ENCODE peak calls at places on chromosomes 3 and 15, in five cellular contexts. Q is left ventricle myocardium inferior, U is BE2C, L is adrenal gland, I is tibial nerve. J is an unnamed sample. For H3K27me3 and H3K9me3, the result is how much of the 10 kb centered on the place peaks cover.

GRCh38 chr3:155242342-155242741 is 51.1 kb downstream of the STRIT1 start:
- DNase-seq in Q (no peak), U (no peak), L (no peak), I (no peak), J (no peak)

GRCh38 chr15:40014390-40014789 is 24.6 kb downstream of the SRP14 start:
- DNase-seq in Q (no peak), U (no peak), L (no peak), I (no peak), J (no peak)

GRCh38 chr15:33934396-33934795 is 33.9 kb upstream of the CHRM5 start:
- DNase-seq in Q (no peak), U (no peak), L (no peak), I (no peak), J (no peak)

GRCh38 chr3:35659808-35660207 is 20.5 kb downstream of the ARPP21 start:
- DNase-seq in Q (no peak), U (no peak), L (no peak), I (no peak), J (peak)

GRCh38 chr3:127697531-127698240 is 24.9 kb downstream of the ABTB1 start:
- DNase-seq in Q (peak), U (peak), L (peak), I (peak), J (peak)

GRCh38 chr3:50442940-50443579 is 60.4 kb downstream of the CACNA2D2 start:
- DNase-seq in Q (no peak), U (no peak), L (no peak), I (no peak), J (no peak)

GRCh38 chr15:90101969-90102890 is at the start of gene IDH2:
- DNase-seq in Q (peak), U (peak), L (peak), I (peak), J (peak)

GRCh38 chr15:76098685-76099084 is 38.9 kb downstream of the TMEM266 start:
- DNase-seq in Q (no peak), U (no peak), L (no peak), I (no peak), J (no peak)

GRCh38 chr3:30286811-30287210 is 319.6 kb upstream of the TGFBR2 start:
- DNase-seq in Q (no peak), U (no peak), L (no peak), I (no peak), J (no peak)

GRCh38 chr15:52567886-52568568 is 803 bp downstream of the ARPP19 start:
- DNase-seq in Q (no peak), U (peak), L (peak), I (no peak), J (peak)

GRCh38 chr3:179037361-179037760 is 34.2 kb downstream of the ZMAT3 start:
- DNase-seq in Q (peak), U (no peak), L (no peak), I (peak), J (no peak)

GRCh38 chr3:2247249-2247648 is 148.6 kb downstream of the CNTN4 start:
- DNase-seq in Q (no peak), U (no peak), L (no peak), I (no peak), J (no peak)

DNA sequence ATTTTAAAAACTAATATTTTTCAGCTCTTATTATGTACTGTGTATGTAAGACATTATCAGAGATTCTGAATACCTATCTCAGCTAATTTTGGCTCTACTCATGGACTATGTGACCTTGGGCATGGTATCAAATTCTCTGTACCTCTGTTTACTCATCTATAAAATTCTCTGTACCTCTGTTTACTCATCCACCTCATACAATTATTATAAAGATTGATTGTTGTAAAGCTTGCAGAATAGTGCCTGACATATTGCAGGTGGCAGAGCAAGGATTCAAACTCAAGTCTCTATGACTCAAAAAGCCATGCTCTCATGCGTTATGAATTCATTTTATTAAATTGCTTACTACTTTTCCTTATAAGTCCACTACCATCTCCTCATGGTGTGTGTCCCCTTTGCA is 151.9 kb upstream of the ARL6 start:
- DNase-seq in Q (no peak), U (no peak), L (no peak), I (no peak), J (no peak)
- H3K27me3 ChIP-seq in Q (under half), U (under half), L (under half), I (under half), J (under half)

DNA sequence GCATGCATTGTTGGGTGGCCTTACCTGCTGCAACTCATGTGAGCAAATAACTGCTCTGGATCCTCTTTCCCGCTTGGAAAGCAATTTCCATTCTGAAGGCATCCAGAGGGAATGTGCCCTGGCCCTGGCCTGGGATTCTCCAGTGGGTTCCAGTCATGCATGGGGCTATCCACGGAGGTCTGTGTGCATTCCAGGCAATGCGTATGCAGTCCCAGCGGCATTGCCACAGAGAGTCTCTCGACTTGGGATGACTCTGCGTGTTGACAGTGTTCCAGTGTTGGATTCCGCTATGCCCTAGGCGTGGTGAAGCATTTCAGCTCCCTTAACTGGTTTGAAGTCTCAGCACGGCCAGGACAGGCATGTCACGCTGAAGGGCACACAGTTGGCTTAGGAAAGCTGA is 113.9 kb downstream of the SNRPN start:
- DNase-seq in Q (no peak), U (no peak), L (no peak), I (no peak), J (no peak)
- H3K9me3 ChIP-seq in Q (half or more), U (under half), L (under half), I (half or more), J (under half)

GRCh38 chr3:171457263-171458055 is 2.7 kb downstream of the TNIK start:
- DNase-seq in Q (no peak), U (no peak), L (no peak), I (no peak), J (no peak)
- H3K4me3 ChIP-seq in Q (peak), U (peak), L (no peak), I (no peak), J (no peak)

GRCh38 chr3:9553949-9554513 is 409 bp upstream of the LHFPL4 start:
- DNase-seq in Q (no peak), U (no peak), L (no peak), I (no peak), J (no peak)
- H3K27me3 ChIP-seq in Q (half or more), U (under half), L (under half), I (under half), J (under half)

GRCh38 chr3:58692484-58692883 is 25.9 kb upstream of the FAM3D start:
- DNase-seq in Q (no peak), U (no peak), L (no peak), I (no peak), J (no peak)

GRCh38 chr3:58686847-58687246 is 20.3 kb upstream of the FAM3D start:
- DNase-seq in Q (no peak), U (no peak), L (no peak), I (no peak), J (peak)

GRCh38 chr3:58688563-58688962 is 22.0 kb upstream of the FAM3D start:
- DNase-seq in Q (no peak), U (no peak), L (no peak), I (no peak), J (no peak)

GRCh38 chr3:58691997-58692396 is 25.4 kb upstream of the FAM3D start:
- DNase-seq in Q (no peak), U (no peak), L (no peak), I (no peak), J (no peak)

GRCh38 chr3:58690490-58690889 is 23.9 kb upstream of the FAM3D start:
- DNase-seq in Q (no peak), U (no peak), L (no peak), I (no peak), J (no peak)
- H3K9me3 ChIP-seq in Q (under half), U (under half), L (under half), I (under half), J (under half)

DNA sequence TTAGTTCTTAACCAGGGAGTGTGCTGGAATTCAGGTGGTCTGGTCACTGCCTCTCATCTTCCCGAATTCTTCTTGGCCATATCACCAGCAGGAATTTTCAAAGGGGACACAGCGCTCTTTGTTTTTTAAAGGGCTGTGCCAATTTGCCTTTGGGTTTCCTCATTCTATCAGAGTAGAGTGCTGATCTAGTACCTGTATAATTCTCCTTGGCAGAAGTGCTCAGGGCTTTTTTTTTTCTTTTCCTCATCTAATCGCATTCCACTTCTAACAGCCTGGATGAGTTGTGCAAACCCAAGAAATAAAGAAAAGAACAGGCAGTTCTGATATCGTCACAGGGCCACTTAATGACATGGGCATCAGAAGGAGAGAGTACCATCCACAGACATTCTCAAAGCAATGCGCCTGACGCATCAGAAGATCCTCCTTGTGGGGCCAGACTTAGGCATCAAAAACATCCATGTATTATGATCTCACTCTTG is 121.0 kb downstream of the ASB7 start:
- DNase-seq in Q (no peak), U (no peak), L (no peak), I (no peak), J (no peak)
- H3K4me3 ChIP-seq in Q (no peak), U (no peak), L (no peak), I (no peak), J (no peak)

GRCh38 chr15:100759116-100759515 is 120.5 kb upstream of the ALDH1A3 start:
- DNase-seq in Q (no peak), U (no peak), L (no peak), I (no peak), J (no peak)

GRCh38 chr15:100762289-100762688 is 117.3 kb upstream of the ALDH1A3 start:
- DNase-seq in Q (no peak), U (no peak), L (no peak), I (no peak), J (no peak)

GRCh38 chr15:100759698-100760356 is 119.8 kb upstream of the ALDH1A3 start:
- DNase-seq in Q (no peak), U (no peak), L (peak), I (no peak), J (no peak)

GRCh38 chr15:100761253-100761935 is 118.2 kb upstream of the ALDH1A3 start:
- DNase-seq in Q (no peak), U (no peak), L (no peak), I (no peak), J (no peak)

GRCh38 chr15:100760357-100760903 is 119.2 kb upstream of the ALDH1A3 start:
- DNase-seq in Q (no peak), U (no peak), L (no peak), I (no peak), J (no peak)
- H3K27me3 ChIP-seq in Q (half or more), U (under half), L (under half), I (under half), J (under half)

J was measured in testis.